ENCODE peak calls at places on chromosomes 7 and 10, in ten cellular contexts. E, B, N, Q, X, Y, G, V, D and Z are unnamed samples.

GRCh38 chr7:89001306-89001705 is 205.8 kb upstream of the TEX47 start:
- DNase-seq in X (no peak), Y (no peak), N (no peak), V (no peak), B (no peak), Q (no peak), E (no peak), D (no peak), G (no peak), Z (no peak)

GRCh38 chr10:21753497-21754270 is 219.7 kb downstream of the MLLT10 start:
- DNase-seq in G (no peak), B (no peak), N (no peak), X (no peak), E (no peak), Y (no peak), V (no peak), D (no peak), Q (no peak), Z (no peak)

GRCh38 chr10:125694874-125695273 is 11.9 kb upstream of the TEX36 start:
- DNase-seq in Q (no peak), X (no peak), G (peak; percentile 48), B (no peak), D (no peak), Y (peak; percentile 85), N (no peak), E (no peak), V (peak; percentile 56), Z (peak; percentile 7)

GRCh38 chr10:96512524-96512991 is 1.2 kb downstream of the TLL2 start:
- DNase-seq in N (peak; percentile 64), B (peak; percentile 36), V (peak; percentile 13), D (peak; percentile 16), Y (peak; percentile 12), G (no peak), Q (no peak), X (no peak), E (peak; percentile 63), Z (peak; percentile 3)

GRCh38 chr7:426510-426909 is 93.1 kb downstream of the PDGFA start:
- DNase-seq in Q (peak; percentile 58), E (peak; percentile 33), B (no peak), Y (no peak), G (no peak), X (no peak), V (no peak), D (no peak), N (peak; percentile 35), Z (no peak)

GRCh38 chr7:148535227-148535626 is 55.3 kb upstream of the C7orf33 start:
- DNase-seq in Y (no peak), Q (peak; percentile 71), D (peak; percentile 13), V (no peak), E (no peak), G (no peak), B (no peak), N (no peak), X (no peak), Z (peak; percentile 7)

GRCh38 chr10:96930469-96930868 is 98.4 kb downstream of the LCOR start:
- DNase-seq in B (no peak), X (no peak), D (no peak), N (no peak), Q (no peak), Y (no peak), V (no peak), E (no peak), G (no peak), Z (no peak)

GRCh38 chr10:109328001-109328400 is 595.3 kb downstream of the XPNPEP1 start:
- DNase-seq in G (no peak), D (no peak), V (no peak), B (no peak), N (no peak), Y (no peak), X (no peak), Q (no peak), E (no peak), Z (no peak)

GRCh38 chr7:32476816-32477648 is 13.1 kb downstream of the LSM5 start:
- DNase-seq in Y (no peak), D (no peak), G (no peak), N (no peak), Q (no peak), V (peak; percentile 30), B (no peak), X (no peak), E (no peak), Z (peak; percentile 20)

GRCh38 chr10:127849896-127850295 is 42.8 kb downstream of the CLRN3 start:
- DNase-seq in Q (no peak), G (no peak), X (no peak), V (no peak), B (no peak), E (no peak), D (no peak), N (no peak), Y (no peak), Z (no peak)

GRCh38 chr10:129710510-129710847 is 243.4 kb downstream of the MGMT start:
- DNase-seq in D (no peak), B (no peak), Y (no peak), G (no peak), E (no peak), N (no peak), Q (no peak), X (no peak), V (no peak), Z (no peak)

GRCh38 chr7:150717821-150718420 is 1.5 kb downstream of the GIMAP1 start:
- DNase-seq in E (no peak), V (no peak), N (no peak), D (no peak), B (no peak), Y (no peak), X (no peak), G (no peak), Q (no peak), Z (no peak)

DNA sequence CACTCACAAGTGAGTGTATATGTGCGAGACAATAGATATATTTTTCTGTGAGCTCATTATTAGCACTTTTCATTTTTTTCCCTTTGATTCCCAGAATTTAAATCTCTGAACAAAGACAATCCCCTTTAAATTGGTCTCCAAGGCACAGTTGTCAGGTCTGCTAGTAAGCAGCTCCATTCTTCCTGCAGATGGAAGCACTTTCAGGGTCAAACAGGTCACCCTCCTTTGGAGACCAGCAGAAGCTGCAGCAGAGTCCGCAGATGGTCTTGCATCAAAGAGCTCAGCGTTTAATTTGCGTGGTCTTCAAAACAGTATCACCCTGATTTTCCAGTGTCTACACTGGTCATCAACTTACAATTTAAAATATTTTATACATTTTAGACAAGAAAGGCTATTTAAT is 543.8 kb downstream of the ARL4A start:
- DNase-seq in V (no peak), E (no peak), X (no peak), N (no peak), Y (no peak), B (no peak), G (no peak), D (no peak), Q (no peak), Z (no peak)
- TF ChIP-seq CTCF in V (no peak), E (no peak), X (no peak), N (no peak), Y (no peak), B (no peak), G (no peak), D (no peak), Q (no peak), Z (no peak)

DNA sequence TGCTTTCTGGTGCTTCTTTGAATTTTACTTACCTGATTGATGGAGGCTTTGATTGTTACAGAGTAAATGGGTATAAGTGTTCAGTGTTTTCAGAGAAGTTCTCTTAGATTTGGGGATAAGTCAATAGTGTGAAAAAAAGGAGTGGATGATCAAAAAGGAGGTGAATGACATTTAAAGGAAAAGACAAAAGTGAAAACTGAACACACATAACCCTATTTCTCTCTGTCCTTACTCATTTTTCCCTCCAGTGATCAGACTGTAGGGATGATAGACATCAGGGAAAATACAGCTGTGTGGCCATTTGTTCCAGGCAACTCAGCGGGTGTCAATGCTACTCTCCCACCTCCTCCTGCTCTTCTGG is 278 bp downstream of the CPA2 start:
- DNase-seq in Y (no peak), X (no peak), Q (no peak), E (no peak), V (no peak), G (no peak), B (no peak), D (no peak), N (no peak), Z (no peak)
- H3K4me3 ChIP-seq in Y (no peak overlapping the region), X (no peak overlapping the region), Q (no peak overlapping the region), E (no peak overlapping the region), V (no peak overlapping the region), G (no peak overlapping the region), B (no peak overlapping the region), D (peak overlapping the region; percentile 19), N (peak overlapping the region; percentile 55), Z (no peak overlapping the region)

GRCh38 chr10:124262249-124262865 is 156.4 kb downstream of the OAT start:
- DNase-seq in E (no peak), B (no peak), X (peak; percentile 46), D (no peak), V (no peak), Y (no peak), G (no peak), N (no peak), Q (no peak), Z (no peak)
- TF ChIP-seq CTCF in E (peak; percentile 24), B (peak; percentile 49), X (peak; percentile 20), D (no peak), V (no peak), Y (no peak), G (no peak), N (no peak), Q (no peak), Z (no peak)

GRCh38 chr10:69804775-69805174 is 3.1 kb downstream of the COL13A1 start:
- DNase-seq in Y (no peak), G (no peak), Q (peak; percentile 37), X (no peak), B (no peak), V (no peak), E (no peak), N (no peak), D (no peak), Z (no peak)

GRCh38 chr10:69802424-69803161 is 887 bp downstream of the COL13A1 start:
- DNase-seq in Q (peak; percentile 75), B (peak; percentile 57), E (peak; percentile 76), Y (peak; percentile 56), N (peak; percentile 65), G (no peak), D (no peak), V (peak; percentile 58), X (peak; percentile 74), Z (peak; percentile 32)

GRCh38 chr10:69806266-69806665 is 4.6 kb downstream of the COL13A1 start:
- DNase-seq in Y (no peak), G (no peak), N (no peak), D (no peak), B (no peak), X (no peak), V (no peak), E (no peak), Q (peak; percentile 40), Z (no peak)

GRCh38 chr10:69801434-69802315 is at the start of gene COL13A1:
- DNase-seq in V (peak; percentile 73), G (peak; percentile 58), E (peak; percentile 83), X (peak; percentile 81), N (peak; percentile 67), B (peak; percentile 50), Q (peak; percentile 64), D (peak; percentile 31), Y (peak; percentile 75), Z (peak; percentile 69)

DNA sequence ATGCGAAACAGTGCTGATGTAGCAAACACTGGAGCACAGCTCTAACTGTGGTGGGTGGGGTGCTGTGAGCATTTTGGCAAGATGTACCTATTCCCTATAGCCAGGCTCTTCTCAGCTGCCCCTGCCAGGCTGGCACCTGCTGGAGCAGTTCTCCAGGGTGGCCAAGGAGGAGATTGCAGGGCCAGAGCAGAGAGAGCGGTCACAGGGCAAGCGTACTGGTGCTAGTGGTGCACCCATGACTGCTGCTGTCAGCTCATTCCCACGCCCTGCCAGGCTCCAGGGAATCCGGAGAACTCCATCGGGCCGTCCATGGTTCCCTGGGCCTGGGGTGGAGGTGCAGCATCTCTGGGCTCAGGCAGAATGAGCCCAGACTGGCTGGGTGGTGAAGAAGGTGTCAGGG is 2.1 kb downstream of the COL13A1 start:
- DNase-seq in B (no peak), V (no peak), E (no peak), Y (no peak), X (peak; percentile 70), D (no peak), G (no peak), N (no peak), Q (peak; percentile 47), Z (no peak)
- H3K4me3 ChIP-seq in B (no peak overlapping the region), V (no peak overlapping the region), E (peak overlapping the region; percentile 86), Y (peak overlapping the region; percentile 63), X (peak overlapping the region; percentile 68), D (no peak overlapping the region), G (no peak overlapping the region), N (no peak overlapping the region), Q (no peak overlapping the region), Z (no peak overlapping the region)